ENCODE peak calls at places on chromosomes 16 and 17, in four cellular contexts. Q is fibroblast of lung, G is PC-9, C is upper lobe of right lung. Y is an unnamed sample.

GRCh38 chr17:35214192-35214591 is 20.0 kb upstream of the SLC35G3 start:
- DNase-seq in Q (no peak), G (no peak), C (no peak), Y (no peak)

GRCh38 chr17:81961554-81962498 is 839 bp upstream of the NOTUM start:
- DNase-seq in C (no peak), G (no peak), Q (no peak), Y (no peak)

GRCh38 chr16:89615596-89616090 is 2.2 kb downstream of the DPEP1 start:
- DNase-seq in C (no peak), G (peak; percentile 53), Q (no peak), Y (no peak)

GRCh38 chr16:56506941-56507340 is 12.9 kb downstream of the BBS2 start:
- DNase-seq in Q (peak; percentile 47), C (no peak), G (no peak), Y (no peak)

GRCh38 chr16:14172200-14172805 is 101.2 kb downstream of the MRTFB start:
- DNase-seq in Q (peak; percentile 82), C (no peak), G (no peak), Y (no peak)

GRCh38 chr17:5499790-5500189 is 13.4 kb downstream of the MIS12 start:
- DNase-seq in C (no peak), G (no peak), Q (no peak), Y (no peak)

GRCh38 chr17:34390649-34391048 is 27.6 kb upstream of the CCL1 start:
- DNase-seq in G (no peak), Q (no peak), C (no peak), Y (no peak)

GRCh38 chr16:2974319-2975056 is 5.3 kb downstream of the PAQR4 start:
- DNase-seq in G (no peak), C (no peak), Q (no peak), Y (no peak)

GRCh38 chr16:46747777-46748651 is at the start of gene MYLK3:
- DNase-seq in C (peak; percentile 62), Q (no peak), G (no peak), Y (no peak)

GRCh38 chr16:83137326-83137770 is 510.6 kb downstream of the CDH13 start:
- DNase-seq in G (peak; percentile 2), Q (peak; percentile 82), C (no peak), Y (no peak)

GRCh38 chr17:39742856-39743436 is 5.2 kb downstream of the GRB7 start:
- DNase-seq in G (no peak), Q (no peak), C (no peak), Y (no peak)

GRCh38 chr16:47060596-47060995 is 83.1 kb downstream of the NETO2 start:
- DNase-seq in Q (no peak), C (peak; percentile 8), G (no peak), Y (no peak)

GRCh38 chr17:12983986-12984932 is 33.6 kb downstream of the ELAC2 start:
- DNase-seq in Q (peak; percentile 97), C (no peak), G (no peak), Y (no peak)

GRCh38 chr16:1435921-1436697 is 5.2 kb downstream of the PERCC1 start:
- DNase-seq in G (peak; percentile 27), C (no peak), Q (no peak), Y (no peak)

GRCh38 chr16:85574672-85575475 is 38.2 kb upstream of the GSE1 start:
- DNase-seq in Q (no peak), C (no peak), G (no peak), Y (no peak)

GRCh38 chr16:19810817-19811731 is 73.6 kb downstream of the GPRC5B start:
- DNase-seq in C (no peak), G (peak; percentile 52), Q (peak; percentile 60), Y (no peak)

GRCh38 chr17:74332017-74332650 is 6.1 kb downstream of the KIF19 start:
- DNase-seq in C (no peak), Q (no peak), G (no peak), Y (no peak)

GRCh38 chr16:83899272-83899897 is 470 bp downstream of the MLYCD start:
- DNase-seq in Q (peak; percentile 61), C (peak; percentile 80), G (peak; percentile 43), Y (no peak)

GRCh38 chr17:51298508-51299371 is 38.4 kb downstream of the UTP18 start:
- DNase-seq in G (no peak), Q (peak; percentile 63), C (no peak), Y (no peak)

GRCh38 chr16:87846705-87847466 is 22.4 kb downstream of the SLC7A5 start:
- DNase-seq in C (no peak), Q (no peak), G (no peak), Y (no peak)

GRCh38 chr16:29825145-29826044 is 5.1 kb downstream of the MVP start:
- DNase-seq in G (peak; percentile 66), C (no peak), Q (peak; percentile 90), Y (no peak)

GRCh38 chr17:44191941-44192496 is 5.2 kb downstream of the TMUB2 start:
- DNase-seq in Q (no peak), C (no peak), G (no peak), Y (no peak)
- H3K27ac ChIP-seq in Q (no peak overlapping the region), C (peak overlapping the region; percentile 17), G (no peak overlapping the region), Y (peak overlapping the region; percentile 46)

DNA sequence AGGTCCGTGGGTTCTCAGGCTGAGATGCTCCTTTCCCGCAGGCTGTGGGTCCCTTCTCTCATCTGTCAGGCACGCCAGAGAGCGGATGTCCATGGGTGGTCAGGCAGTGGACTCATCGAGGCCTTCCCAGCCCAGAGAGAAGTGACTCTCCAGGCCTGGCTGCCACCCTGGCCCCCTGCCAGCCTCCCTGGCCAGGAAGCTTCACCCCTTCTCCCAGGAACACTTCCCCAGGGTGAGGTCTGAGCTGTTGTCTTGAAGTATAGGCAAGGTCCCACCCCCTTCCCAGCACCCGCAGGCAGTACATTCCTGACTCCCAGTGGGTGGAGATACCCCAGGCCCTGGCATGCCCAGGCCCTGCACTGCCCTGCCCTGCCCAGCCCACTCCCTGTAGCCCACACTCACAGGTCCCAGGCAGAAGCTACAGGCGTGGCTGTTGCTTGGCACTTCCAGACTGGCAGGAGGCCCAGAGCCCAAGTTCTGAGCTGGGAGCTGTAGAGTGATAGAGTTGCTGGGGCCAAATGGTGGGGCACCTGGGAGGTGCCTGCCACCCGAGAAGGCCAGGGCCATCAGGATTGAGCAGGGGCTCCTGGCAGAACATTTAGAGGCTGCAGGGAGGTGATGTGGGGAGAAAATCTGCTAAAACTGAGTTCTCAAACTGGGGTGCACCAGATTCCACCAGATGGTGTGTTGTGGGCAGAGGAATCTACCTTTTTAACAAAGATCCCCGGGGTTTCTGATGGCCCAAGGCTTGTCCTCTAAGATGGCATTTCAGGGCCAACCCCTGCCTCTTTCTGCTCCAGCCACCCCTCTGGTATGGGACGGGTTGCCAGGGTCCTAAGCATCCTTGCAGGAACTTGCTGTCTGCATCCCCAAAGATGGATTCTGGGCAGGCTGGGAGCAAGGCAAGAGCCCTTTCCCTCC is 6.7 kb downstream of the ITGA3 start:
- DNase-seq in Q (peak; percentile 75), G (peak; percentile 99), C (peak; percentile 93), Y (peak; percentile 98)
- H3K27ac ChIP-seq in Q (peak overlapping the region; percentile 62), G (peak overlapping the region; percentile 97), C (peak overlapping the region; percentile 85), Y (peak overlapping the region; percentile 100)

DNA sequence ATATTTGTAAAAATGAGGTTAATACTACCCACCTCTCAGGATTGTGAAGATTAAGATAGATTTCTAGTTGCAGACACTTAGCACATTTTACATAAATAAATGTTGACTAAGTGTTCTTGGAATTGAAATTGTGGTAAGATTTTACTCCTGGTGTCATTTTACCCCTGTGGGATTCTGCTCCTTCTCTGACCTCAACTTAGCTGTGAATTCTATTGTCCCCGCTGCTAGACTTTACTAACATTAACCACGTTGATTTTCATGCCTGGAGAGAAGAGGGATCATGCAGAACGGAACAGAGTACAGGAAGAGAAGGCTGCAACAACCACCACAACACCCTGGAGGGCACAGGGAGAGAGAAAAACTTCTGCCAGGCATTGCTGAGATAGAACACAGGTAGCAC is 2.1 kb upstream of the TOM1L1 start:
- DNase-seq in G (no peak), Q (no peak), C (no peak), Y (no peak)
- H3K27ac ChIP-seq in G (no peak overlapping the region), Q (no peak overlapping the region), C (no peak overlapping the region), Y (no peak overlapping the region)

DNA sequence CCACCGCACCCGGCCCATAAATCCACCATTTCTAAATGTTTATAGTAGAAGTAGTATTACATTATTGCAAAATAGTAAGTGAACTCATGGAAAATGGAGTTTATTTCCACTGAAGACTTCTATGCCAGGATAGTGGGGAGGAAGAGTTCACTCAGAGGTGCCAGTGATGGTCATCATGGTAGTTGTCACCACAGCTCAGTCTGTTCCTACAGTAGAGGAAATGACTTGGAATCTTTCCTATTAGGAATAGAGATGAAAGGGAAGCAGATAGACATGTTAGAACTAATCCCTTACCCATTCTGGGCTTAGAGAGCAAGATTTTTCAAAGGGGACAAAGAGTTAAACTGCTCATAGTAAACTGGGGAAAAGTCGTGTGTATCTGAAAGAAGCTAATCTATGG is 20.1 kb downstream of the MRPL45 start:
- DNase-seq in G (no peak), Q (no peak), C (no peak), Y (no peak)
- H3K27ac ChIP-seq in G (no peak overlapping the region), Q (no peak overlapping the region), C (no peak overlapping the region), Y (peak overlapping the region; percentile 51)

Y was measured in epithelial cell of prostate.